ENCODE peak calls at places on chromosomes 3 and 15, in seven cellular contexts. P is Peyer's patch; D is fibroblast of mammary gland; X is NCI-H774; O is activated T-cell treated with anti-CD3 and anti-CD28 coated beads, Interleukin-2, amount 50 U/mL, for 72 hours; W is endothelial cell; Y is CD4-positive, CD25-positive, alpha-beta regulatory T cell. F is an unnamed sample.

GRCh38 chr3:39903253-39903652 is 93.8 kb downstream of the MYRIP start:
- DNase-seq in P (no peak), O (no peak), W (no peak), X (no peak), D (no peak), Y (no peak), F (no peak)

GRCh38 chr3:192896208-192896607 is 21.4 kb downstream of the MB21D2 start:
- DNase-seq in X (no peak), Y (no peak), W (no peak), O (no peak), D (no peak), P (peak; percentile 59), F (no peak)

GRCh38 chr3:27545061-27545460 is 60.9 kb upstream of the SLC4A7 start:
- DNase-seq in X (no peak), O (no peak), D (peak; percentile 67), W (no peak), P (no peak), Y (no peak), F (no peak)

GRCh38 chr15:77988386-77989301 is 88.9 kb downstream of the TBC1D2B start:
- DNase-seq in X (no peak), P (no peak), O (no peak), D (no peak), W (peak; percentile 3), Y (no peak), F (no peak)

GRCh38 chr3:152241142-152242067 is 27.3 kb upstream of the MBNL1 start:
- DNase-seq in X (no peak), D (no peak), O (no peak), Y (no peak), P (no peak), W (no peak), F (no peak)

GRCh38 chr3:188241883-188242282 is 87.9 kb downstream of the LPP start:
- DNase-seq in P (no peak), D (peak; percentile 58), Y (no peak), O (no peak), W (no peak), X (no peak), F (no peak)

GRCh38 chr3:52444860-52445793 is at the start of gene SEMA3G:
- DNase-seq in O (peak; percentile 82), Y (peak; percentile 79), D (peak; percentile 26), X (peak; percentile 22), W (peak; percentile 77), P (peak; percentile 89), F (peak; percentile 79)

GRCh38 chr3:69216981-69217380 is 94.6 kb upstream of the LMOD3 start:
- DNase-seq in D (no peak), W (no peak), Y (no peak), O (no peak), X (no peak), P (no peak), F (no peak)

GRCh38 chr15:73844356-73844755 is 29.0 kb upstream of the TBC1D21 start:
- DNase-seq in Y (no peak), P (no peak), O (no peak), W (no peak), X (no peak), D (peak; percentile 29), F (no peak)

GRCh38 chr3:113685956-113686721 is 10.3 kb downstream of the USF3 start:
- DNase-seq in X (no peak), W (no peak), P (no peak), O (no peak), D (peak; percentile 56), Y (no peak), F (no peak)

GRCh38 chr3:195825191-195825588 is 13.5 kb upstream of the MUC4 start:
- DNase-seq in P (peak; percentile 34), D (no peak), Y (no peak), O (no peak), X (no peak), W (no peak), F (no peak)

GRCh38 chr15:67724679-67725365 is 100.5 kb upstream of the SKOR1 start:
- DNase-seq in D (no peak), X (peak; percentile 25), O (no peak), Y (no peak), P (no peak), W (no peak), F (no peak)

GRCh38 chr15:77013786-77014136 is 18.8 kb downstream of the PSTPIP1 start:
- DNase-seq in X (no peak), D (no peak), Y (peak; percentile 60), W (no peak), O (peak; percentile 86), P (no peak), F (no peak)

GRCh38 chr3:185330644-185331043 is 32.3 kb upstream of the MAP3K13 start:
- DNase-seq in P (no peak), O (no peak), X (peak; percentile 63), W (no peak), D (no peak), Y (no peak), F (no peak)

GRCh38 chr15:80561500-80561899 is 133.6 kb upstream of the ABHD17C start:
- DNase-seq in O (no peak), W (no peak), P (no peak), D (peak; percentile 8), Y (no peak), X (no peak), F (no peak)

GRCh38 chr3:183151086-183151485 is 11.4 kb downstream of the LAMP3 start:
- DNase-seq in Y (no peak), W (no peak), P (no peak), D (no peak), X (no peak), O (no peak), F (no peak)

GRCh38 chr3:58462829-58463180 is 29.1 kb upstream of the KCTD6 start:
- DNase-seq in P (no peak), Y (no peak), W (no peak), D (no peak), X (no peak), O (no peak), F (peak; percentile 20)

GRCh38 chr3:22885039-22885438 is 318.1 kb upstream of the UBE2E2 start:
- DNase-seq in Y (no peak), W (no peak), P (no peak), X (no peak), D (no peak), O (no peak), F (no peak)

GRCh38 chr15:29613951-29614382 is 208.3 kb downstream of the TJP1 start:
- DNase-seq in Y (no peak), X (peak; percentile 14), O (no peak), D (no peak), W (no peak), P (no peak), F (peak; percentile 21)

GRCh38 chr15:70701891-70702568 is 61.3 kb downstream of the UACA start:
- DNase-seq in Y (no peak), W (no peak), X (no peak), O (no peak), P (no peak), D (peak; percentile 76), F (no peak)

GRCh38 chr3:120393761-120394160 is 44.6 kb upstream of the LRRC58 start:
- DNase-seq in P (no peak), Y (no peak), D (no peak), O (no peak), X (no peak), W (no peak), F (no peak)

GRCh38 chr3:127062926-127063325 is 80.0 kb downstream of the PLXNA1 start:
- DNase-seq in Y (no peak), O (no peak), P (peak; percentile 15), W (no peak), D (no peak), X (no peak), F (no peak)

GRCh38 chr3:48064292-48064829 is 48.1 kb upstream of the MAP4 start:
- DNase-seq in D (peak; percentile 56), Y (no peak), W (no peak), X (no peak), P (no peak), O (no peak), F (no peak)

GRCh38 chr15:26910715-26911114 is 43.9 kb downstream of the GABRA5 start:
- DNase-seq in Y (no peak), D (no peak), X (no peak), O (no peak), P (no peak), W (no peak), F (no peak)

GRCh38 chr3:48222616-48223513 is at the start of gene CAMP:
- DNase-seq in Y (no peak), P (no peak), D (peak; percentile 44), O (no peak), X (no peak), W (no peak), F (no peak)

GRCh38 chr3:5239602-5240001 is 52.1 kb downstream of the EDEM1 start:
- DNase-seq in W (no peak), D (peak; percentile 50), Y (no peak), X (no peak), P (no peak), O (no peak), F (peak; percentile 51)

GRCh38 chr3:71701251-71701650 is 24.0 kb downstream of the EIF4E3 start:
- DNase-seq in D (no peak), P (no peak), O (no peak), W (no peak), Y (no peak), X (no peak), F (no peak)

GRCh38 chr3:66812126-66812525 is 186.0 kb upstream of the KBTBD8 start:
- DNase-seq in O (no peak), P (no peak), Y (no peak), X (no peak), W (no peak), D (peak; percentile 64), F (no peak)